ENCODE peak calls at places on chromosome 15, in seven cellular contexts. One of them, this sample, is unnamed.

GRCh38 chr15:70582143-70582945 is 181.0 kb downstream of the UACA start:
- DNase-seq in tibial nerve: no peak
- DNase-seq in fibroblast of mammary gland: peak; percentile 71
- DNase-seq in mucosa of descending colon: no peak
- DNase-seq in OCI-LY7: no peak
- DNase-seq in HCT116: no peak
- DNase-seq in epithelial cell of esophagus: no peak
- DNase-seq in this sample: peak; percentile 41

GRCh38 chr15:78195735-78196201 is 38.6 kb downstream of the ACSBG1 start:
- DNase-seq in HCT116: no peak
- DNase-seq in OCI-LY7: peak; percentile 65
- DNase-seq in fibroblast of mammary gland: no peak
- DNase-seq in tibial nerve: no peak
- DNase-seq in mucosa of descending colon: no peak
- DNase-seq in epithelial cell of esophagus: peak; percentile 65
- DNase-seq in this sample: no peak

GRCh38 chr15:36468746-36469145 is 110.7 kb upstream of the CDIN1 start:
- DNase-seq in fibroblast of mammary gland: peak; percentile 63
- DNase-seq in epithelial cell of esophagus: peak; percentile 91
- DNase-seq in OCI-LY7: no peak
- DNase-seq in tibial nerve: no peak
- DNase-seq in mucosa of descending colon: no peak
- DNase-seq in HCT116: no peak
- DNase-seq in this sample: peak; percentile 43

GRCh38 chr15:88126695-88127476 is 129.7 kb downstream of the NTRK3 start:
- DNase-seq in mucosa of descending colon: no peak
- DNase-seq in epithelial cell of esophagus: no peak
- DNase-seq in fibroblast of mammary gland: no peak
- DNase-seq in tibial nerve: no peak
- DNase-seq in OCI-LY7: no peak
- DNase-seq in HCT116: no peak
- DNase-seq in this sample: no peak

GRCh38 chr15:68279218-68279533 is 1.6 kb downstream of the FEM1B start:
- DNase-seq in OCI-LY7: no peak
- DNase-seq in mucosa of descending colon: no peak
- DNase-seq in tibial nerve: no peak
- DNase-seq in HCT116: no peak
- DNase-seq in epithelial cell of esophagus: no peak
- DNase-seq in fibroblast of mammary gland: no peak
- DNase-seq in this sample: no peak

GRCh38 chr15:99104788-99105515 is at the start of gene SYNM:
- DNase-seq in epithelial cell of esophagus: peak; percentile 71
- DNase-seq in tibial nerve: peak; percentile 50
- DNase-seq in fibroblast of mammary gland: peak; percentile 68
- DNase-seq in HCT116: peak; percentile 77
- DNase-seq in OCI-LY7: peak; percentile 38
- DNase-seq in mucosa of descending colon: peak; percentile 70
- DNase-seq in this sample: peak; percentile 37

GRCh38 chr15:71294636-71295241 is 179.5 kb downstream of the THSD4 start:
- DNase-seq in epithelial cell of esophagus: peak; percentile 87
- DNase-seq in HCT116: peak; percentile 84
- DNase-seq in OCI-LY7: no peak
- DNase-seq in mucosa of descending colon: peak; percentile 78
- DNase-seq in tibial nerve: no peak
- DNase-seq in fibroblast of mammary gland: peak; percentile 90
- DNase-seq in this sample: peak; percentile 89

GRCh38 chr15:76345880-76346665 is 9.5 kb downstream of the ISL2 start:
- DNase-seq in mucosa of descending colon: peak; percentile 73
- DNase-seq in fibroblast of mammary gland: no peak
- DNase-seq in epithelial cell of esophagus: no peak
- DNase-seq in OCI-LY7: no peak
- DNase-seq in tibial nerve: no peak
- DNase-seq in HCT116: no peak
- DNase-seq in this sample: no peak

GRCh38 chr15:71626596-71627088 is 183.7 kb upstream of the NR2E3 start:
- DNase-seq in fibroblast of mammary gland: no peak
- DNase-seq in mucosa of descending colon: no peak
- DNase-seq in epithelial cell of esophagus: no peak
- DNase-seq in OCI-LY7: no peak
- DNase-seq in HCT116: no peak
- DNase-seq in tibial nerve: no peak
- DNase-seq in this sample: no peak

GRCh38 chr15:42456971-42457370 is 34.0 kb downstream of the ZNF106 start:
- DNase-seq in OCI-LY7: peak; percentile 54
- DNase-seq in epithelial cell of esophagus: no peak
- DNase-seq in mucosa of descending colon: no peak
- DNase-seq in HCT116: no peak
- DNase-seq in tibial nerve: no peak
- DNase-seq in fibroblast of mammary gland: peak; percentile 73
- DNase-seq in this sample: no peak

GRCh38 chr15:63389902-63390301 is 8.3 kb upstream of the CA12 start:
- DNase-seq in OCI-LY7: peak; percentile 10
- DNase-seq in fibroblast of mammary gland: no peak
- DNase-seq in mucosa of descending colon: peak; percentile 94
- DNase-seq in tibial nerve: no peak
- DNase-seq in HCT116: peak; percentile 34
- DNase-seq in epithelial cell of esophagus: peak; percentile 77
- DNase-seq in this sample: no peak

GRCh38 chr15:31372635-31373091 is 46.0 kb downstream of the KLF13 start:
- DNase-seq in HCT116: no peak
- DNase-seq in OCI-LY7: no peak
- DNase-seq in tibial nerve: peak; percentile 73
- DNase-seq in mucosa of descending colon: no peak
- DNase-seq in epithelial cell of esophagus: peak; percentile 83
- DNase-seq in fibroblast of mammary gland: peak; percentile 86
- DNase-seq in this sample: peak; percentile 73

GRCh38 chr15:29331071-29331470 is 61.4 kb upstream of the NSMCE3 start:
- DNase-seq in fibroblast of mammary gland: no peak
- DNase-seq in tibial nerve: no peak
- DNase-seq in epithelial cell of esophagus: no peak
- DNase-seq in HCT116: no peak
- DNase-seq in OCI-LY7: no peak
- DNase-seq in mucosa of descending colon: no peak
- DNase-seq in this sample: no peak

GRCh38 chr15:41513282-41514227 is at the start of gene LTK:
- DNase-seq in epithelial cell of esophagus: no peak
- DNase-seq in HCT116: peak; percentile 65
- DNase-seq in OCI-LY7: no peak
- DNase-seq in mucosa of descending colon: peak; percentile 68
- DNase-seq in tibial nerve: no peak
- DNase-seq in fibroblast of mammary gland: no peak
- DNase-seq in this sample: no peak

GRCh38 chr15:78675206-78675605 is 34.2 kb upstream of the CHRNB4 start:
- DNase-seq in tibial nerve: no peak
- DNase-seq in epithelial cell of esophagus: no peak
- DNase-seq in mucosa of descending colon: no peak
- DNase-seq in OCI-LY7: no peak
- DNase-seq in HCT116: no peak
- DNase-seq in fibroblast of mammary gland: no peak
- DNase-seq in this sample: no peak

GRCh38 chr15:77160562-77161481 is 89.9 kb upstream of the TSPAN3 start:
- DNase-seq in tibial nerve: no peak
- DNase-seq in HCT116: peak; percentile 26
- DNase-seq in fibroblast of mammary gland: no peak
- DNase-seq in mucosa of descending colon: no peak
- DNase-seq in epithelial cell of esophagus: peak; percentile 55
- DNase-seq in OCI-LY7: no peak
- DNase-seq in this sample: no peak

GRCh38 chr15:43293402-43293801 is 26.7 kb upstream of the TGM5 start:
- DNase-seq in OCI-LY7: peak; percentile 20
- DNase-seq in fibroblast of mammary gland: no peak
- DNase-seq in epithelial cell of esophagus: no peak
- DNase-seq in HCT116: no peak
- DNase-seq in mucosa of descending colon: no peak
- DNase-seq in tibial nerve: no peak
- DNase-seq in this sample: no peak

GRCh38 chr15:76913737-76914136 is 8.6 kb upstream of the SCAPER start:
- DNase-seq in fibroblast of mammary gland: no peak
- DNase-seq in epithelial cell of esophagus: no peak
- DNase-seq in HCT116: no peak
- DNase-seq in tibial nerve: no peak
- DNase-seq in mucosa of descending colon: no peak
- DNase-seq in OCI-LY7: no peak
- DNase-seq in this sample: no peak

GRCh38 chr15:77607894-77608261 is 24.8 kb downstream of the LINGO1 start:
- DNase-seq in HCT116: no peak
- DNase-seq in mucosa of descending colon: no peak
- DNase-seq in OCI-LY7: no peak
- DNase-seq in epithelial cell of esophagus: no peak
- DNase-seq in fibroblast of mammary gland: no peak
- DNase-seq in tibial nerve: no peak
- DNase-seq in this sample: no peak

GRCh38 chr15:77474310-77474986 is 53.8 kb downstream of the HMG20A start:
- DNase-seq in tibial nerve: no peak
- DNase-seq in mucosa of descending colon: no peak
- DNase-seq in fibroblast of mammary gland: no peak
- DNase-seq in epithelial cell of esophagus: no peak
- DNase-seq in OCI-LY7: no peak
- DNase-seq in HCT116: no peak
- DNase-seq in this sample: no peak

GRCh38 chr15:52171386-52171785 is 19.8 kb downstream of the GNB5 start:
- DNase-seq in tibial nerve: no peak
- DNase-seq in HCT116: no peak
- DNase-seq in epithelial cell of esophagus: no peak
- DNase-seq in mucosa of descending colon: no peak
- DNase-seq in fibroblast of mammary gland: peak; percentile 17
- DNase-seq in OCI-LY7: peak; percentile 24
- DNase-seq in this sample: no peak
- TF ChIP-seq CTCF in tibial nerve: no peak
- TF ChIP-seq CTCF in HCT116: no peak
- TF ChIP-seq CTCF in epithelial cell of esophagus: peak; percentile 20
- TF ChIP-seq CTCF in mucosa of descending colon: no peak
- TF ChIP-seq CTCF in fibroblast of mammary gland: no peak
- TF ChIP-seq CTCF in OCI-LY7: peak; percentile 24
- TF ChIP-seq CTCF in this sample: no peak

GRCh38 chr15:80875568-80875967 is 96.4 kb downstream of the CEMIP start:
- DNase-seq in mucosa of descending colon: no peak
- DNase-seq in fibroblast of mammary gland: peak; percentile 28
- DNase-seq in epithelial cell of esophagus: no peak
- DNase-seq in HCT116: no peak
- DNase-seq in tibial nerve: peak; percentile 19
- DNase-seq in OCI-LY7: no peak
- DNase-seq in this sample: no peak

GRCh38 chr15:80878867-80879250 is 99.7 kb downstream of the CEMIP start:
- DNase-seq in HCT116: no peak
- DNase-seq in OCI-LY7: no peak
- DNase-seq in tibial nerve: no peak
- DNase-seq in mucosa of descending colon: no peak
- DNase-seq in epithelial cell of esophagus: no peak
- DNase-seq in fibroblast of mammary gland: no peak
- DNase-seq in this sample: peak; percentile 55

GRCh38 chr15:80878242-80878866 is 99.2 kb downstream of the CEMIP start:
- DNase-seq in tibial nerve: no peak
- DNase-seq in OCI-LY7: no peak
- DNase-seq in epithelial cell of esophagus: no peak
- DNase-seq in mucosa of descending colon: no peak
- DNase-seq in HCT116: no peak
- DNase-seq in fibroblast of mammary gland: peak; percentile 53
- DNase-seq in this sample: peak; percentile 11

GRCh38 chr15:80876034-80876433 is 96.9 kb downstream of the CEMIP start:
- DNase-seq in OCI-LY7: no peak
- DNase-seq in HCT116: no peak
- DNase-seq in tibial nerve: no peak
- DNase-seq in mucosa of descending colon: no peak
- DNase-seq in fibroblast of mammary gland: no peak
- DNase-seq in epithelial cell of esophagus: no peak
- DNase-seq in this sample: no peak

GRCh38 chr15:80880086-80880485 is 100.9 kb downstream of the CEMIP start:
- DNase-seq in epithelial cell of esophagus: no peak
- DNase-seq in OCI-LY7: no peak
- DNase-seq in HCT116: no peak
- DNase-seq in mucosa of descending colon: no peak
- DNase-seq in fibroblast of mammary gland: no peak
- DNase-seq in tibial nerve: no peak
- DNase-seq in this sample: no peak
- TF ChIP-seq CTCF in epithelial cell of esophagus: no peak
- TF ChIP-seq CTCF in OCI-LY7: no peak
- TF ChIP-seq CTCF in HCT116: no peak
- TF ChIP-seq CTCF in mucosa of descending colon: no peak
- TF ChIP-seq CTCF in fibroblast of mammary gland: no peak
- TF ChIP-seq CTCF in tibial nerve: no peak
- TF ChIP-seq CTCF in this sample: no peak

DNA sequence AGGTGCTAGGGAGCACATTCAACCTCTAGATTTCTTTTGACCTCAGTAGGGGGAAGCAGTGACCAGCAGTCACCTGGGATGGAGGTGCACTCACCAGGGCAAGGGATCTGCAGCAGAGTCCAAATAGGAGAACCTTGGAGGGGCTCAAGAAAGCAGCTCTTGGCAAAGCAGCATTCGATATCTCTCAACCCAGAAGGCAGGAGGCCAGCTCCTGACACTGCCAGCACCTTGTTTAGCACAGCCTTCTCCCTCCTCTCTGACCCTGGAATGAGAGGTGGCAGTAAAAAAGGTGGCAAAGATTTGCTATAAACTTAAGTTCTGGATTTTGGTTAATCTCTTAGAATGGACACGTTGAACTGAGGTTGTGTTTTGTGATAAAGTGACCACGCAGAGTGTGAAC is 107.9 kb downstream of the AQP9 start:
- DNase-seq in tibial nerve: no peak
- DNase-seq in OCI-LY7: no peak
- DNase-seq in HCT116: no peak
- DNase-seq in mucosa of descending colon: no peak
- DNase-seq in epithelial cell of esophagus: no peak
- DNase-seq in fibroblast of mammary gland: no peak
- DNase-seq in this sample: no peak
- TF ChIP-seq CTCF in tibial nerve: no peak
- TF ChIP-seq CTCF in OCI-LY7: no peak
- TF ChIP-seq CTCF in HCT116: no peak
- TF ChIP-seq CTCF in mucosa of descending colon: no peak
- TF ChIP-seq CTCF in epithelial cell of esophagus: no peak
- TF ChIP-seq CTCF in fibroblast of mammary gland: no peak
- TF ChIP-seq CTCF in this sample: no peak

DNA sequence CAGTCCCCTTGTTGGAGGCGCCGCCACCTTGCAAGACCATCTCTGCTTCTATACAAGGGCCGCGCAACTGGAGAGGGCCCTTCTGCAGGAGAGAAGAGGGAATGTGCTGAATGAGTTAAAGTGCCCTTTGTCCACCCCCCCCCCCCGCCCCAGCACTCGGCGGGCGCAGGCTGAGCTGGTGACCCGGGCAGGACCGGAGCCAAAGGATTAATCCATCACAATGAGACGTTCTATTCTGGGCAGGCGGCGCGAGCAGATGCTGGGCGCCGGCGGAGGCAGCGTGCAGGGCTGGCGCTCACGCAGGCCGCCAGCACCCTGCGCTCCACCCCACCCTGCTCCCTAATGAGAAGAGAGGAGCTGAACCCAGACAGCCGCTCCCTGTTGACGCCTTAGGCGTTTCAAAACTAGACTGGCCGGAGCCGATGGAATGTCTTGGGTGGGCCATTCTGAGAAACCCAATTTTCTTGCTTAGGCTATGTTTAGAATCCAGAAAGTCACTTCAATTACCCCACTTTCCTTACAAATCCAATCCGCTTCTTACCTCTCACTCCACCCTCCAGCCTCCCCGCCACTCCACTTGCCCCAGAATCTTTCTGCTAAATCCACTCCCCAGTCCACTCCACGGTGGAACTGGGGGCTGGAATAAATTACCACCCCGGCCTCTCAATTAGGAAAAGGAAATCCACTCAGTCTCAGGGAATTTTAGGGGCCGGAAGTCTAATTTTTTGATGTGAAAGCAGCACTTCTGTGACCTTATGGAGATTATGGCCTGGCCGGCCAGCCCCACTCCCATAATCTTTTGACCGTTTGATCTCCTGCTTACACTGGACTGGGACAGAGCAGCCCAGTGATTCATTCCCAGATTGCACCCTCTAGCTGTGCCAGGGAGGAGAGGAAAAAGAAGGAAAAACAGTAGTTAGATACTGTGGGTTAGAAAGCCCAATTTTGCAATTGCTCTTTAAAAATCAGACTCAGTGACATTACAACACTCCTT is 32.7 kb downstream of the GJD2 start:
- DNase-seq in tibial nerve: peak; percentile 7
- DNase-seq in HCT116: peak; percentile 7
- DNase-seq in fibroblast of mammary gland: peak; percentile 23
- DNase-seq in epithelial cell of esophagus: peak; percentile 74
- DNase-seq in OCI-LY7: no peak
- DNase-seq in mucosa of descending colon: no peak
- DNase-seq in this sample: peak; percentile 94
- TF ChIP-seq CTCF in tibial nerve: no peak
- TF ChIP-seq CTCF in HCT116: no peak
- TF ChIP-seq CTCF in fibroblast of mammary gland: peak; percentile 21
- TF ChIP-seq CTCF in epithelial cell of esophagus: peak; percentile 6
- TF ChIP-seq CTCF in OCI-LY7: no peak
- TF ChIP-seq CTCF in mucosa of descending colon: no peak
- TF ChIP-seq CTCF in this sample: no peak